ENCODE peak calls at places on chromosome 20, in four cellular contexts. D is choroid plexus epithelial cell, I is psoas muscle, N is neural progenitor cell. E is an unnamed sample.

GRCh38 chr20:12660918-12661317 is 347.9 kb upstream of the SPTLC3 start:
- DNase-seq in D (peak), I (no peak), N (peak), E (no peak)

GRCh38 chr20:46253391-46253790 is 54.9 kb downstream of the CDH22 start:
- DNase-seq in D (no peak), I (no peak), N (peak), E (no peak)

GRCh38 chr20:3818155-3819151 is 1.9 kb upstream of the AP5S1 start:
- DNase-seq in D (peak), I (peak), N (peak), E (peak)

GRCh38 chr20:33839591-33839990 is 28.4 kb downstream of the CHMP4B start:
- DNase-seq in D (no peak), I (peak), N (no peak), E (no peak)

GRCh38 chr20:46784450-46785127 is 75.1 kb downstream of the SLC2A10 start:
- DNase-seq in D (peak), I (no peak), N (no peak), E (peak)

GRCh38 chr20:43334080-43334479 is 123.6 kb upstream of the SRSF6 start:
- DNase-seq in D (no peak), I (no peak), N (no peak), E (no peak)

GRCh38 chr20:46269372-46269771 is 38.9 kb downstream of the CDH22 start:
- DNase-seq in D (peak), I (no peak), N (no peak), E (no peak)

GRCh38 chr20:62734881-62735280 is 26.2 kb downstream of the NTSR1 start:
- DNase-seq in D (no peak), I (no peak), N (no peak), E (no peak)

GRCh38 chr20:58103961-58104360 is 124.5 kb downstream of the ANKRD60 start:
- DNase-seq in D (no peak), I (no peak), N (no peak), E (no peak)

GRCh38 chr20:31560900-31561598 is 44.0 kb upstream of the ID1 start:
- DNase-seq in D (peak), I (peak), N (no peak), E (peak)

GRCh38 chr20:62822788-62823651 is 6.2 kb downstream of the COL9A3 start:
- DNase-seq in D (no peak), I (no peak), N (peak), E (no peak)

GRCh38 chr20:62202676-62203377 is 17.3 kb downstream of the HRH3 start:
- DNase-seq in D (no peak), I (no peak), N (no peak), E (no peak)

GRCh38 chr20:39524371-39524911 is 562.3 kb downstream of the DHX35 start:
- DNase-seq in D (peak), I (no peak), N (no peak), E (no peak)

GRCh38 chr20:37627060-37627766 is 66.6 kb upstream of the CTNNBL1 start:
- DNase-seq in D (peak), I (peak), N (peak), E (peak)

GRCh38 chr20:52340036-52340634 is 148.6 kb upstream of the ZFP64 start:
- DNase-seq in D (no peak), I (no peak), N (no peak), E (no peak)

GRCh38 chr20:45138451-45139300 is 14.4 kb upstream of the WFDC12 start:
- DNase-seq in D (peak), I (peak), N (peak), E (peak)

GRCh38 chr20:46406986-46407670 is 713 bp upstream of the ELMO2 start:
- DNase-seq in D (no peak), I (peak), N (peak), E (peak)

GRCh38 chr20:40966103-40966502 is 62.5 kb upstream of the TOP1 start:
- DNase-seq in D (no peak), I (no peak), N (peak), E (peak)

GRCh38 chr20:25341716-25342680 is 48.6 kb downstream of the ABHD12 start:
- DNase-seq in D (peak), I (no peak), N (no peak), E (no peak)

GRCh38 chr20:51661609-51662178 is 106.5 kb downstream of the ATP9A start:
- DNase-seq in D (no peak), I (no peak), N (no peak), E (peak)

GRCh38 chr20:36313936-36314335 is 7.8 kb downstream of the DLGAP4 start:
- DNase-seq in D (no peak), I (no peak), N (no peak), E (no peak)

GRCh38 chr20:61525781-61526431 is 273.8 kb downstream of the CDH4 start:
- DNase-seq in D (peak), I (no peak), N (peak), E (no peak)

GRCh38 chr20:20457392-20458126 is 89.7 kb downstream of the INSM1 start:
- DNase-seq in D (peak), I (no peak), N (no peak), E (peak)

GRCh38 chr20:17684077-17684888 is 2.2 kb upstream of the RRBP1 start:
- DNase-seq in D (no peak), I (no peak), N (no peak), E (no peak)

GRCh38 chr20:17681741-17682102 is 320 bp downstream of the RRBP1 start:
- DNase-seq in D (no peak), I (no peak), N (no peak), E (no peak)

GRCh38 chr20:17683218-17684076 is 1.4 kb upstream of the RRBP1 start:
- DNase-seq in D (no peak), I (no peak), N (no peak), E (no peak)

GRCh38 chr20:17682103-17682888 is at the start of gene RRBP1:
- DNase-seq in D (peak), I (peak), N (peak), E (peak)

GRCh38 chr20:17682889-17683198 is 802 bp upstream of the RRBP1 start:
- DNase-seq in D (no peak), I (no peak), N (no peak), E (no peak)
- TF ChIP-seq CTCF in D (no peak), I (no peak), N (no peak), E (no peak)

GRCh38 chr20:17693534-17694001 is 6.2 kb upstream of the BANF2 start:
- DNase-seq in D (no peak), I (no peak), N (no peak), E (no peak)
- H3K4me3 ChIP-seq in D (no peak), I (no peak), N (no peak), E (no peak)

DNA sequence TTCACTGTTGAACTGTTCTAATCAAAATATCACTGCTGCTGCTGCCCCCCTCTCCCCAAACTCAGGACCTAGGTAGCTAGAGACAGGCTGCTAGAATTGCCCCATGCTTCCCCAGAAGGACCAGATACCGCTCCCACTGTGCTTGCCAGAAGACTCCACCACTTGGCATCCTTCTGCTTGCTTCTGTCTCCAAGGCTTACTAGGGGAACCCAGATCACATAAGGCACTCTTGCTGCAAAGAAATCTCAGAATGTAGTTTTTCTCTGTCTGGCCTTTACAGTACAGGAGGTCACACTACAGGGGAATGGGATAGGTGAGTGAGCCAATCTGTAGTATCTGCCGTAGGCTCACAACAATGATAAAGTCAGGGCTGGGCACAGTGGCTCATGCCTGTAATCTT is 21.5 kb upstream of the SLC9A8 start:
- DNase-seq in D (no peak), I (no peak), N (no peak), E (no peak)
- TF ChIP-seq CTCF in D (no peak), I (no peak), N (no peak), E (no peak)

DNA sequence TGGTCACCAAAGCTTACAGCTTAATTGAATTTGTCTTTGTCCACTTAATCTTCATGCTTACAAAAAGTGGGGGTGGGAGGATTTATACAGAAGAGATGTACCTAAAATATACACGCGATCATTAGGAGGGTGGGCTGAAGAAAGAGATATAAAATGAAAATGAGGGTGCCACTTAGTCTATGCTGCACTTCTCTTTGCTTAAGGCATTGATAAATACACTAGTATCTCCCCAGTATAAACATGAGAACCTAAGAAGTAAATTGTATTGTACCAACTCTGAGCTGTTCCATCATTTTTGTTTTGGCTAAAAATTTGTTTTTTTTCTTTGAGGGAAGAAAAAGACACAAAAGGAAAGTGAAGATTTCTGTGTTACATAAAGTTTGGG is 170.8 kb upstream of the ZNF217 start:
- DNase-seq in D (no peak), I (no peak), N (no peak), E (no peak)
- H3K4me3 ChIP-seq in D (peak), I (no peak), N (peak), E (no peak)

DNA sequence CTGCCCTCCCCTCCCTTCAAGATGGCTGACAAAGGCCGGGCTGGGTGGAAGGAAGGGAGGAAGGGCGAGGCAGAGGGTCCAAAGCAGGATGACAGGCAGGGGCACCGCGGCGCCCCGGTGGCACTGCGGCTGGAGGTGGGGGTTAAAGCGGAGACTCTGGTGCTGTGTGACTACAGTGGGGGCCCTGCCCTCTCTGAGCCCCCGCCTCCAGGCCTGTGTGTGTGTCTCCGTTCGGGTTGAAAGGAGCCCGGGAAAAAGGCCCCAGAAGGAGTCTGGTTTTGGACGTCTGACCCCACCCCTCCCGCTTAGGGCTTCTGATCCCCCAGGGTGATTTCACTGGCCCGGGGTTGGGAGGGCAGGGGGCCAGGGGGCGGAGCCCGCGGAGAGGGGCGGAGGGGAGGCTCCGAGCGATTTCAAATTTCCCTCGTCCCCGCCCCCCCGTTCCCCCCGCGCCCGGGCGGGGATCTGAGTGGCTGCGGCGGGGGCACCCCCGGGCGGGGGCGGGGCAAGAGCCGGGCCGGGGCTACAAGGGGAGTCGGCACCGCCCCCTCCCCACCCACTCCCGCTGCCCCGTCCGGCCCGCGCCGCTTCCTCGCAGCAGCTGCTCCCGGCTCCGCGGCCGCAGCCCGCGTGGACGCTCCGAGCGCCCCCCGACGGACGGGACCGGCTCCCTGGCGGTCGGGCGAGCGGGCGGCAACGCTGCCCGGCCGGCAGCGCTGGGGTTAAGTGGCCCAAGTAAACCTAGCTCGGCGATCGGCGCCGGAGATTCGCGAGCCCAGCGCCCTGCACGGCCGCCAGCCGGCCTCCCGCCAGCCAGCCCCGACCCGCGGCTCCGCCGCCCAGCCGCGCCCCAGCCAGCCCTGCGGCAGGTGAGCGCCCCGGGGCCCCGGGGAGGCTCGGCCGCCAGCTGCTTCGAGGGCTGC is at the start of gene DNMT3B:
- DNase-seq in D (peak), I (peak), N (peak), E (peak)
- TF ChIP-seq CTCF in D (no peak), I (peak), N (peak), E (no peak)

GRCh38 chr20:9331707-9332435 is 182.5 kb upstream of the LAMP5 start:
- DNase-seq in D (no peak), I (no peak), N (peak), E (no peak)
- H3K4me3 ChIP-seq in D (no peak), I (no peak), N (no peak), E (no peak)